ENCODE peak calls at places on chromosome 3, in four cellular contexts. I is activated T-cell treated with anti-CD3 and anti-CD28 coated beads for 48 hours, N is brain microvascular endothelial cell, A is osteoblast. C is an unnamed sample.

GRCh38 chr3:119631529-119631928 is 28.9 kb downstream of the POPDC2 start:
- DNase-seq in I (no peak), N (no peak), A (peak; percentile 27), C (no peak)

GRCh38 chr3:177431525-177432255 is 234.4 kb upstream of the TBL1XR1 start:
- DNase-seq in I (no peak), N (no peak), A (no peak), C (no peak)

GRCh38 chr3:159616234-159616825 is 372.3 kb upstream of the IL12A start:
- DNase-seq in I (no peak), N (peak; percentile 65), A (no peak), C (peak; percentile 50)

GRCh38 chr3:66021731-66022131 is 17.0 kb downstream of the MAGI1 start:
- DNase-seq in I (no peak), N (no peak), A (no peak), C (no peak)

GRCh38 chr3:185715091-185715490 is 109.8 kb downstream of the IGF2BP2 start:
- DNase-seq in I (no peak), N (no peak), A (peak; percentile 71), C (peak; percentile 38)

GRCh38 chr3:195249057-195249770 is 21.7 kb downstream of the XXYLT1 start:
- DNase-seq in I (no peak), N (no peak), A (no peak), C (no peak)

GRCh38 chr3:179902061-179902460 is 134.7 kb downstream of the PEX5L start:
- DNase-seq in I (no peak), N (no peak), A (no peak), C (no peak)

GRCh38 chr3:149655826-149656599 is 1.8 kb downstream of the WWTR1 start:
- DNase-seq in I (no peak), N (no peak), A (peak; percentile 59), C (peak; percentile 64)

GRCh38 chr3:58260261-58260731 is 22.7 kb downstream of the ABHD6 start:
- DNase-seq in I (no peak), N (peak; percentile 86), A (peak; percentile 79), C (peak; percentile 91)

GRCh38 chr3:120554727-120555660 is 41.1 kb upstream of the NDUFB4 start:
- DNase-seq in I (no peak), N (no peak), A (peak; percentile 72), C (no peak)

GRCh38 chr3:171591059-171591458 is 130.9 kb upstream of the TNIK start:
- DNase-seq in I (no peak), N (no peak), A (no peak), C (no peak)

GRCh38 chr3:66037330-66037985 is 1.3 kb downstream of the MAGI1 start:
- DNase-seq in I (no peak), N (peak; percentile 38), A (peak; percentile 96), C (no peak)

GRCh38 chr3:45603226-45603625 is 8.7 kb downstream of the LIMD1 start:
- DNase-seq in I (no peak), N (no peak), A (no peak), C (no peak)

GRCh38 chr3:30308131-30308530 is 298.3 kb upstream of the TGFBR2 start:
- DNase-seq in I (no peak), N (no peak), A (no peak), C (no peak)

GRCh38 chr3:78988324-78988723 is 779.5 kb downstream of the ROBO1 start:
- DNase-seq in I (no peak), N (no peak), A (no peak), C (peak; percentile 11)

GRCh38 chr3:114674041-114674440 is 380.2 kb downstream of the TIGIT start:
- DNase-seq in I (no peak), N (no peak), A (no peak), C (no peak)

GRCh38 chr3:62131620-62132019 is 241.7 kb downstream of the FEZF2 start:
- DNase-seq in I (no peak), N (no peak), A (no peak), C (no peak)

GRCh38 chr3:134974621-134975020 is 179.6 kb downstream of the EPHB1 start:
- DNase-seq in I (no peak), N (no peak), A (no peak), C (no peak)

GRCh38 chr3:194952882-194953281 is 267.2 kb downstream of the FAM43A start:
- DNase-seq in I (no peak), N (no peak), A (no peak), C (no peak)

GRCh38 chr3:75906555-75907112 is 121.3 kb upstream of the ZNF717 start:
- DNase-seq in I (no peak), N (peak; percentile 61), A (peak; percentile 5), C (no peak)